ENCODE peak calls at places on chromosomes 16 and 17, in ten cellular contexts. O is AG08396, Y is T-cell, Z is NCI-H1694, C is prostate gland, R is mucosa of gallbladder, A is NCI-H1092 treated with DMSO at 0.1 percent for 48 hours, S is NCI-H345, B is kidney tubule cell, F is iris pigment epithelial cell. L is an unnamed sample.

GRCh38 chr17:67573987-67574657 is 143.6 kb upstream of the NOL11 start:
- DNase-seq in O (no peak), Y (no peak), Z (no peak), C (no peak), R (no peak), A (no peak), S (no peak), B (peak; percentile 46), F (no peak), L (no peak)

GRCh38 chr16:22890976-22891375 is 77.0 kb downstream of the HS3ST2 start:
- DNase-seq in O (no peak), Y (no peak), Z (no peak), C (no peak), R (no peak), A (no peak), S (peak; percentile 24), B (no peak), F (no peak), L (no peak)

GRCh38 chr17:13429201-13429600 is 172.5 kb downstream of the HS3ST3A1 start:
- DNase-seq in O (peak; percentile 85), Y (no peak), Z (no peak), C (no peak), R (no peak), A (no peak), S (no peak), B (peak; percentile 32), F (peak; percentile 90), L (peak; percentile 81)

GRCh38 chr17:76281573-76282371 is 16.6 kb downstream of the UBALD2 start:
- DNase-seq in O (no peak), Y (no peak), Z (no peak), C (peak; percentile 77), R (no peak), A (peak; percentile 44), S (no peak), B (no peak), F (no peak), L (no peak)

GRCh38 chr16:50298591-50299507 is 32.5 kb downstream of the ADCY7 start:
- DNase-seq in O (no peak), Y (no peak), Z (no peak), C (no peak), R (no peak), A (no peak), S (no peak), B (no peak), F (no peak), L (no peak)

GRCh38 chr17:81135503-81136283 is 29.6 kb upstream of the PVALEF start:
- DNase-seq in O (no peak), Y (no peak), Z (peak; percentile 92), C (no peak), R (no peak), A (peak; percentile 79), S (peak; percentile 94), B (peak; percentile 2), F (no peak), L (no peak)

GRCh38 chr16:31920373-31920772 is 46.8 kb downstream of the ZNF267 start:
- DNase-seq in O (no peak), Y (no peak), Z (no peak), C (no peak), R (no peak), A (no peak), S (no peak), B (no peak), F (no peak), L (no peak)

GRCh38 chr16:19861811-19862327 is 22.8 kb downstream of the GPRC5B start:
- DNase-seq in O (no peak), Y (no peak), Z (no peak), C (no peak), R (no peak), A (no peak), S (no peak), B (no peak), F (no peak), L (no peak)

GRCh38 chr17:42019509-42020404 is at the start of gene NKIRAS2:
- DNase-seq in O (peak; percentile 96), Y (peak; percentile 91), Z (peak; percentile 86), C (peak; percentile 90), R (peak; percentile 95), A (peak; percentile 85), S (peak; percentile 94), B (peak; percentile 90), F (peak; percentile 94), L (peak; percentile 73)

GRCh38 chr17:78448356-78448993 is 70.0 kb downstream of the PGS1 start:
- DNase-seq in O (no peak), Y (no peak), Z (no peak), C (no peak), R (no peak), A (no peak), S (no peak), B (no peak), F (no peak), L (no peak)

GRCh38 chr17:43928606-43929005 is 13.7 kb downstream of the PPY start:
- DNase-seq in O (no peak), Y (no peak), Z (no peak), C (no peak), R (no peak), A (no peak), S (no peak), B (no peak), F (no peak), L (no peak)